ENCODE peak calls at places on chromosomes 6 and 20, in eight cellular contexts. O, S, Z, M, H, G, L and T are unnamed samples.

GRCh38 chr6:33315753-33316602 is 1.6 kb downstream of the ZBTB22 start:
- DNase-seq in L (no peak), M (no peak), G (no peak), S (no peak), O (no peak), H (no peak), Z (no peak), T (peak)

GRCh38 chr6:158803733-158804143 is 15.4 kb downstream of the EZR start:
- DNase-seq in L (no peak), S (no peak), H (peak), Z (no peak), M (no peak), G (no peak), O (peak), T (no peak)

GRCh38 chr20:35133735-35134134 is 13.4 kb downstream of the EDEM2 start:
- DNase-seq in M (no peak), L (no peak), O (no peak), H (no peak), Z (no peak), G (no peak), S (no peak), T (no peak)

GRCh38 chr20:9503530-9504251 is 10.7 kb upstream of the LAMP5 start:
- DNase-seq in S (no peak), M (no peak), O (no peak), Z (peak), G (no peak), L (no peak), H (no peak), T (no peak)

GRCh38 chr6:38957426-38957825 is 91.2 kb upstream of the GLP1R start:
- DNase-seq in L (no peak), S (no peak), M (no peak), O (no peak), H (no peak), Z (no peak), G (no peak), T (no peak)

GRCh38 chr20:43559588-43559987 is 761 bp downstream of the SGK2 start:
- DNase-seq in G (no peak), S (no peak), H (no peak), M (no peak), L (no peak), Z (no peak), O (no peak), T (peak)

GRCh38 chr6:1402369-1402768 is 13.0 kb downstream of the FOXF2 start:
- DNase-seq in M (no peak), O (no peak), L (no peak), H (no peak), G (peak), S (no peak), Z (no peak), T (peak)

GRCh38 chr6:108661430-108661829 is 100.7 kb downstream of the FOXO3 start:
- DNase-seq in Z (no peak), H (no peak), L (no peak), M (no peak), S (no peak), G (no peak), O (no peak), T (no peak)

GRCh38 chr20:19976595-19977372 is 40.4 kb upstream of the NAA20 start:
- DNase-seq in H (peak), Z (peak), M (no peak), O (no peak), S (no peak), L (no peak), G (peak), T (peak)

GRCh38 chr6:135901776-135902524 is 50.4 kb downstream of the PDE7B start:
- DNase-seq in S (no peak), M (no peak), G (no peak), L (no peak), H (peak), Z (no peak), O (no peak), T (peak)

GRCh38 chr20:15482525-15482924 is 1090.7 kb downstream of the KIF16B start:
- DNase-seq in G (no peak), S (no peak), M (no peak), Z (no peak), H (no peak), L (no peak), O (no peak), T (no peak)

GRCh38 chr6:106444777-106445507 is 84.4 kb downstream of the CRYBG1 start:
- DNase-seq in O (peak), H (peak), G (no peak), Z (no peak), L (no peak), M (peak), S (no peak), T (no peak)

GRCh38 chr6:4620284-4621228 is 155.6 kb upstream of the CDYL start:
- DNase-seq in Z (no peak), O (no peak), S (no peak), H (no peak), M (no peak), G (no peak), L (no peak), T (no peak)

GRCh38 chr20:22684072-22684762 is 99.8 kb upstream of the FOXA2 start:
- DNase-seq in M (peak), H (peak), Z (peak), S (no peak), G (peak), O (peak), L (no peak), T (no peak)

GRCh38 chr20:43739148-43739749 is 12.4 kb upstream of the GTSF1L start:
- DNase-seq in L (no peak), S (no peak), H (no peak), Z (no peak), O (no peak), M (no peak), G (no peak), T (no peak)

GRCh38 chr6:162526960-162527359 is 200.6 kb downstream of the PRKN start:
- DNase-seq in O (no peak), M (no peak), G (no peak), S (no peak), Z (no peak), L (no peak), H (no peak), T (no peak)

GRCh38 chr6:46323312-46323965 is 152.7 kb upstream of the ENPP5 start:
- DNase-seq in G (no peak), H (no peak), M (no peak), S (no peak), Z (no peak), L (no peak), O (no peak), T (no peak)

GRCh38 chr20:56957737-56958553 is 308.5 kb downstream of the BMP7 start:
- DNase-seq in S (no peak), O (no peak), Z (no peak), L (no peak), H (no peak), G (no peak), M (peak), T (no peak)

GRCh38 chr20:45323731-45324130 is 15.6 kb upstream of the MATN4 start:
- DNase-seq in S (no peak), M (no peak), Z (no peak), H (no peak), O (no peak), G (no peak), L (no peak), T (no peak)

GRCh38 chr20:50837532-50838321 is 42.9 kb downstream of the BCAS4 start:
- DNase-seq in H (no peak), G (no peak), O (peak), M (no peak), S (no peak), Z (no peak), L (no peak), T (no peak)

GRCh38 chr20:19850190-19850533 is 92.1 kb downstream of the RIN2 start:
- DNase-seq in S (no peak), M (no peak), L (no peak), O (no peak), H (no peak), Z (no peak), G (no peak), T (no peak)

GRCh38 chr20:33481431-33481941 is 8.4 kb upstream of the CBFA2T2 start:
- DNase-seq in H (no peak), L (no peak), M (no peak), Z (peak), O (no peak), S (no peak), G (no peak), T (peak)

GRCh38 chr6:21965953-21966539 is 330.8 kb downstream of the PRL start:
- DNase-seq in G (no peak), H (no peak), L (no peak), S (no peak), Z (no peak), M (no peak), O (no peak), T (no peak)

GRCh38 chr6:31617010-31617409 is 2.0 kb downstream of the AIF1 start:
- DNase-seq in Z (no peak), M (no peak), L (no peak), S (no peak), O (no peak), H (no peak), G (no peak), T (no peak)

GRCh38 chr6:46848684-46849360 is 55.6 kb downstream of the MEP1A start:
- DNase-seq in H (peak), Z (peak), S (no peak), O (peak), G (peak), M (peak), L (peak), T (peak)

GRCh38 chr6:53623497-53623896 is 42.1 kb downstream of the KLHL31 start:
- DNase-seq in H (no peak), M (no peak), Z (no peak), O (no peak), G (no peak), S (no peak), L (no peak), T (no peak)

GRCh38 chr6:143396497-143397228 is 53.8 kb downstream of the ADAT2 start:
- DNase-seq in L (no peak), Z (no peak), G (no peak), M (no peak), O (no peak), H (no peak), S (no peak), T (no peak)

GRCh38 chr6:18263561-18264337 is 581 bp downstream of the DEK start:
- DNase-seq in H (peak), M (no peak), Z (peak), S (peak), O (peak), L (no peak), G (peak), T (peak)

GRCh38 chr20:14963262-14963663 is 625.9 kb upstream of the FLRT3 start:
- DNase-seq in M (no peak), O (no peak), S (no peak), G (no peak), H (no peak), Z (no peak), L (no peak), T (no peak)

GRCh38 chr6:28769626-28770402 is 154.0 kb downstream of the TRIM27 start:
- DNase-seq in M (no peak), S (no peak), L (no peak), Z (no peak), G (no peak), H (no peak), O (no peak), T (no peak)

GRCh38 chr6:26493258-26493657 is 6.8 kb upstream of the BTN1A1 start:
- DNase-seq in Z (no peak), S (no peak), H (no peak), O (no peak), M (no peak), G (no peak), L (no peak), T (no peak)

GRCh38 chr20:32678948-32679347 is 5.2 kb upstream of the C20orf203 start:
- DNase-seq in M (no peak), O (no peak), Z (no peak), L (no peak), H (no peak), G (no peak), S (no peak), T (no peak)